ENCODE peak calls at places on chromosomes 12 and 14, in eight cellular contexts. C, V, K, P, A, I, S and M are unnamed samples.

GRCh38 chr12:100733817-100734593 is 60.6 kb upstream of the ANO4 start:
- DNase-seq in V (no peak), A (no peak), I (peak), C (no peak), K (no peak), P (no peak), S (no peak), M (no peak)

GRCh38 chr12:28708918-28709371 is 440.1 kb upstream of the FAR2 start:
- DNase-seq in A (no peak), K (no peak), C (no peak), V (no peak), S (no peak), P (no peak), I (no peak), M (no peak)

GRCh38 chr12:53782093-53782703 is 30.4 kb upstream of the CISTR start:
- DNase-seq in K (no peak), A (no peak), I (no peak), V (no peak), P (no peak), C (no peak), S (no peak), M (no peak)

GRCh38 chr14:105944632-105945610 is 418.5 kb downstream of the TMEM121 start:
- DNase-seq in K (peak), V (peak), S (peak), I (peak), C (no peak), A (peak), P (peak), M (no peak)

GRCh38 chr14:79510659-79511058 is 700.6 kb downstream of the DIO2 start:
- DNase-seq in V (no peak), S (no peak), C (no peak), I (no peak), A (no peak), P (no peak), K (no peak), M (no peak)

GRCh38 chr14:68681256-68681655 is 111.6 kb downstream of the ZFP36L1 start:
- DNase-seq in K (no peak), I (no peak), V (no peak), P (no peak), S (no peak), C (no peak), A (no peak), M (no peak)

GRCh38 chr12:4293299-4293941 is 19.9 kb downstream of the CCND2 start:
- DNase-seq in I (no peak), K (no peak), S (no peak), C (no peak), P (no peak), A (no peak), V (no peak), M (no peak)

GRCh38 chr12:89949457-89950195 is 241.0 kb upstream of the ATP2B1 start:
- DNase-seq in I (peak), K (no peak), S (no peak), P (no peak), C (no peak), V (peak), A (no peak), M (no peak)

GRCh38 chr12:16150290-16150689 is 127.2 kb downstream of the SLC15A5 start:
- DNase-seq in P (no peak), K (no peak), V (no peak), C (no peak), S (no peak), I (no peak), A (no peak), M (no peak)

GRCh38 chr12:101325590-101325989 is 45.7 kb downstream of the UTP20 start:
- DNase-seq in I (no peak), S (no peak), K (no peak), C (no peak), P (no peak), A (no peak), V (no peak), M (no peak)

GRCh38 chr12:62895351-62895750 is 39.6 kb downstream of the PPM1H start:
- DNase-seq in P (no peak), I (peak), S (no peak), K (no peak), A (no peak), C (no peak), V (no peak), M (no peak)

GRCh38 chr12:109218996-109219395 is 90.1 kb downstream of the FOXN4 start:
- DNase-seq in C (no peak), S (no peak), A (no peak), V (no peak), K (no peak), I (no peak), P (no peak), M (no peak)

GRCh38 chr14:101412741-101413140 is 148.6 kb upstream of the DIO3 start:
- DNase-seq in A (no peak), V (peak), I (no peak), P (no peak), K (no peak), S (no peak), C (no peak), M (no peak)

GRCh38 chr14:40838601-40839000 is 768.1 kb upstream of the LRFN5 start:
- DNase-seq in K (no peak), C (no peak), I (no peak), A (no peak), S (no peak), P (no peak), V (no peak), M (no peak)

GRCh38 chr14:68464716-68465115 is 328.2 kb downstream of the ZFP36L1 start:
- DNase-seq in C (no peak), P (no peak), V (peak), I (no peak), K (no peak), A (no peak), S (no peak), M (no peak)

GRCh38 chr12:83827860-83828259 is 1084.7 kb downstream of the SLC6A15 start:
- DNase-seq in C (no peak), I (peak), V (no peak), A (no peak), K (no peak), S (no peak), P (no peak), M (no peak)

GRCh38 chr12:39873065-39873464 is 232.8 kb downstream of the SLC2A13 start:
- DNase-seq in V (no peak), P (no peak), I (no peak), K (no peak), A (no peak), S (no peak), C (no peak), M (no peak)

GRCh38 chr14:104978774-104979691 is 859 bp upstream of the AHNAK2 start:
- DNase-seq in I (no peak), V (no peak), P (no peak), C (no peak), A (peak), K (no peak), S (peak), M (no peak)

GRCh38 chr12:6195665-6196535 is 4.3 kb upstream of the CD9 start:
- DNase-seq in V (peak), I (peak), P (peak), C (peak), K (peak), A (peak), S (peak), M (peak)

GRCh38 chr12:119447618-119448017 is 113.1 kb downstream of the CCDC60 start:
- DNase-seq in P (no peak), A (no peak), K (no peak), V (no peak), S (no peak), C (no peak), I (no peak), M (no peak)

GRCh38 chr14:30296956-30297405 is 262.0 kb upstream of the G2E3 start:
- DNase-seq in V (no peak), S (no peak), P (no peak), I (no peak), C (no peak), A (no peak), K (no peak), M (no peak)

GRCh38 chr12:89384050-89384749 is 31.9 kb upstream of the DUSP6 start:
- DNase-seq in V (peak), P (peak), I (peak), S (no peak), C (no peak), A (peak), K (no peak), M (peak)

GRCh38 chr14:102901633-102902032 is 20.8 kb upstream of the AMN start:
- DNase-seq in A (no peak), C (no peak), V (no peak), K (no peak), P (no peak), I (no peak), S (peak), M (no peak)

GRCh38 chr14:102899516-102899900 is 23.0 kb upstream of the AMN start:
- DNase-seq in K (no peak), I (no peak), A (no peak), C (no peak), V (no peak), P (no peak), S (peak), M (no peak)

GRCh38 chr14:102902086-102902485 is 20.4 kb upstream of the AMN start:
- DNase-seq in I (no peak), A (no peak), P (no peak), V (no peak), K (no peak), S (peak), C (no peak), M (no peak)

GRCh38 chr14:102902523-102903247 is 19.8 kb upstream of the AMN start:
- DNase-seq in P (no peak), I (no peak), S (peak), C (no peak), K (no peak), V (no peak), A (no peak), M (no peak)

DNA sequence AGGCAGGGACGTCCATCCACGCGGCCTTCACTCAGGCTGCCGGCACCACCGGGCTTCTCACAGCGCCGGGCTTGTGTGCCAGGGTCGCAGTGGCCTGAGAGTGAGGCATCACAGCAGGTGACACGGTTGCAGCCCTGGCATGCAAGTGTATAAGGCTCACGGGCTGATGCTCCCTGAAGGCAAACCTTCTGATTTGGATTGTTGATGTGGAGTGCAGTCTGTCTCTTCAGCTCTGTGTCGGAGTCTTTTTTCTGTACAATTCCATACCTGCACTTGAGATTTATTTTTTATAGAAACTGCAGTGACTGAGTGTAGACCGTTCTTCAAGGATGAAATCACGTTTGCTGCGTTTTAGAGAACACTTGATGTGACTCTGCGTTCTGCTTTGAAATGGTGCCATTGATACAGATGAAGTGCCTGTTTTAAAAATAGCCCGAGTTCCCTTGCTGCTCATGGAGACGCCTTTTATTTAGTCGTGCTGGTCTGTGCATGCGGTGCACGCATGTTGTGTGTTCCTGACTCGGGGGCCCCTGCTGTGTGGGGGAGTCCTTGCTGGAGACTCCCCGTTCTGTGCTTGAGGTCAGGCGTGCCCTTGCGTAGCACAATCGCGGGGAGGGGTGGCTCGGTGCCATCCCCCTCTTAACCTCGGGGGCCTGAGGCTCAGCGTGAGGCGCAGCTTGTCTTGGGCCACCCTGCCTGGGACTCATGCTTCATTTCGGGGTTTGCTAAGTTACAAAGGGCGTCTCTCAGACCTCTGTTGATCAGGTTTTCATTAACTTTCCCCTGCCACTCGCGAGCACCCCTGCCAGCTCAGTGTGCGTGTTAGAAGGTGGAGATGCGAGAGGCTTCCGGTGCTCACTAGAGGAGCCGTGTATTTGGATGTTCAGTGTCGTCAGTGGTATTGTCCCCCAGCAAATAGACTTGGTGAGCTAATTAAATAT is 21.6 kb upstream of the AMN start:
- DNase-seq in K (no peak), C (no peak), P (no peak), S (peak), V (no peak), A (peak), I (no peak), M (no peak)
- H3K27ac ChIP-seq in K (no peak), C (no peak), P (no peak), S (no peak), V (no peak), A (no peak), I (peak), M (no peak)

GRCh38 chr14:75215520-75215919 is 39.1 kb upstream of the TMED10 start:
- DNase-seq in V (no peak), C (no peak), I (no peak), P (no peak), S (no peak), K (no peak), A (no peak), M (no peak)
- H3K27ac ChIP-seq in V (no peak), C (peak), I (no peak), P (no peak), S (no peak), K (no peak), A (no peak), M (no peak)

GRCh38 chr12:69430942-69431603 is 39.1 kb upstream of the FRS2 start:
- DNase-seq in A (no peak), P (peak), S (no peak), V (no peak), C (no peak), K (no peak), I (no peak), M (no peak)
- H3K27ac ChIP-seq in A (no peak), P (peak), S (peak), V (no peak), C (peak), K (peak), I (no peak), M (peak)

DNA sequence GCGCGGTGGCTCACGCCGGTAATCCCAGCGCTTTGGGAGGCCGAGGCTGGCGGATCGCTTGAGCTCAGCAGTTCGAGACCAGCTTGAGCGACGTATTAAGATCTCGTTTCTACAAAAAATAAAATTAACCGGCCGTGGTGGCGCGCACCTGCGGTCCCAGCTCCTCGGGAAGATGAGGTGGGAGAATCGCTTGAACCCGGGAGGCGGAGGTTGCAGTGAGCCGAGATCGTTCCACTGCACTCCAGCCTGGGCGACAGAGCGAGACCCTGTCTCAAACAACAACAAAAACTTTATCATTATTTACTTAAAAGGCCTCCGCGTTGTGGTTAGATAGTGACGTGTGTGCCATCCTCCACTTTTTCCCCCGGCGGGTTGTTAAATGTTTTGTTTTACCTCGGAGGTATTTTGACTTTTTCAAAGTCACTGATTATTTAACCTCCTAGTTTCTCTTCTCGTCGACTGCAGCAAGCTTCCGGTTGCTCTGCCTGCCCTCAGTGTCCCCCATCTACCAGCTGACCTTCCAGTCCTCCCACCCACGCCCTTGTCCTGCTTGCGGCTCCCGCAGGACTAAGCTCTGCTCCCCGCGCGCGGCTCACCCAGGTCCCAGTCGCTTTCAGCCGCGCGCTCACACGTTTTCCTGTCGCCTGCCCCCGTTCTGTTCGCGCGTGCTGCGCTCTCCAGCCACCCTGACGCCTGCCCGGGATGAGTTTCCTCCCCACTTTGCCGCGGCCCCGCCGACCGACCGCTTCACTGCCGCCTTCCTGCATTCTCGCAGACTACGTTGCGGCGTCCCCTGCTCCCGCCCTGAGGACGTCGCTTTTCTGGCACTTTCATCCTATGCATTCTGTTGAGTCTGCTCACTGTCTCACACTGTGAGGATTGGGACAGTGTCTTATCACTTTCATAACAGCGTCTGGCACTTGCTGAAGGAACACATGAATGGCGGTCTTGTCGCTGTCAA is 1.2 kb upstream of the SCAF11 start:
- DNase-seq in K (peak), A (peak), S (peak), C (peak), I (peak), P (peak), V (peak), M (peak)
- H3K27ac ChIP-seq in K (peak), A (peak), S (peak), C (peak), I (peak), P (peak), V (peak), M (peak)

GRCh38 chr12:107374136-107374535 is 280.8 kb upstream of the CRY1 start:
- DNase-seq in K (no peak), V (no peak), S (no peak), C (no peak), P (no peak), I (no peak), A (no peak), M (no peak)
- H3K27ac ChIP-seq in K (no peak), V (peak), S (no peak), C (no peak), P (no peak), I (no peak), A (no peak), M (no peak)

DNA sequence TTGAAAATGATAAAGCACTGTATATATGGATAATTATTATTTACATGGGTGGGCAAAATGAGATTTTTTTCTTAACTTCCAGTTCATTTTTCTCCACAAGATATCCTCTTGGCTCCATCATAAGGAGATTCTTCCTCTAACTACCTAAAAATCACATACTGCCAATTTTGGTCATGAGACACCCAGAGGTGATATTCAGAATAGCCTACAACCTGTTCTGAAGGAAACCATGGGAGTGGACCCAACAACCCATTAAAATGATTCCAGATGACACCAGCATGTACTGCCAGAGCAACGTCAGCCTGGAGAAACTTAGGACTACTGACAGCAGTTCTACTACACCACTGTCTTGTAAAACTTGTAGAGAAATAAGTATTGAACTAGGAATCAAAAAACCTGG is 136.3 kb upstream of the TMPO start:
- DNase-seq in A (no peak), C (no peak), P (no peak), S (no peak), I (no peak), V (no peak), K (no peak), M (no peak)
- H3K27ac ChIP-seq in A (no peak), C (no peak), P (no peak), S (no peak), I (no peak), V (no peak), K (no peak), M (no peak)

DNA sequence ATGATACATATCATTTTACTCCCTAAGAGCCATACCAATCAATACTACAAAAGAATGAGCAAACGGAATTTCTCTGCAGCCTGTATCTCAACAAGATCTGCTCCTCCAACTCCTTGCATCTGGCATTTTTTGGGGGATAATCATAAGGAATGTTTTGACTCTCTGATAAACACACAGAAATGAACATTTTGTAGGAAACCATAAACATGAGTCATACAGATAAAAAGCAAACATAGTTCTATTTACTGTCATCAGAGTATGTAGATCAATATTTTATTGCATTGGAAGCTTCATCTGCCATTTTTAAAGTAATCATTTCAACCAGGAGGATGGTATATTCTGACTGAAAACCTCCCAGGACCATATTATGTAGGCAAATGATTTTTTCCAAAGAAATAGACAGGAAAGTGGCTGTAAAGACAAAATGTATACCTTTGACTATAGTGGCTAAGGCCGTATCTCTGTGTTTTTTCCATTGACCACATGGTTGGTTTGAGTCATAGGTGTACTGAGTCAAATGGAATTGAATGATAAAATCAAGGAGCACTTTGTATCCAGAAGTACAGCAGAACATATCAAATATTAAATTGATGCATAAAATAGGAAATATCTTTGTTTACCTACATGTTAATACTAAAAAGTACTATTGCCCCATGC is 32.4 kb upstream of the CD69 start:
- DNase-seq in A (no peak), C (no peak), P (no peak), S (no peak), V (peak), I (no peak), K (no peak), M (no peak)
- H3K27ac ChIP-seq in A (no peak), C (no peak), P (no peak), S (no peak), V (no peak), I (no peak), K (no peak), M (no peak)

GRCh38 chr14:95294320-95294719 is 25.4 kb downstream of the CLMN start:
- DNase-seq in A (no peak), P (no peak), K (no peak), S (no peak), C (no peak), I (no peak), V (no peak), M (no peak)
- H3K27ac ChIP-seq in A (no peak), P (peak), K (no peak), S (no peak), C (no peak), I (no peak), V (peak), M (peak)

GRCh38 chr14:75426332-75427125 is 1.3 kb upstream of the JDP2 start:
- DNase-seq in K (no peak), A (no peak), C (no peak), I (no peak), V (no peak), S (no peak), P (no peak), M (no peak)
- H3K27ac ChIP-seq in K (peak), A (peak), C (peak), I (no peak), V (peak), S (no peak), P (peak), M (peak)